ENCODE peak calls at places on chromosomes 1 and 21, in five cellular contexts. O is GM04504, Z is substantia nigra, I is NCI-H1092, G is T-helper 2 cell. E is an unnamed sample.

GRCh38 chr1:112714313-112715263 is 544 bp downstream of the PPM1J start:
- DNase-seq in O (no peak), Z (no peak), I (no peak), G (no peak), E (no peak)

GRCh38 chr21:44537930-44538911 is 1.8 kb downstream of the KRTAP10-1 start:
- DNase-seq in O (no peak), Z (no peak), I (no peak), G (no peak), E (peak)

GRCh38 chr1:63909511-63909910 is 135.7 kb downstream of the ROR1 start:
- DNase-seq in O (no peak), Z (no peak), I (no peak), G (no peak), E (no peak)

GRCh38 chr1:24875976-24876609 is 54.0 kb downstream of the RUNX3 start:
- DNase-seq in O (no peak), Z (no peak), I (no peak), G (no peak), E (no peak)

GRCh38 chr1:176786274-176786673 is 323.3 kb downstream of the PAPPA2 start:
- DNase-seq in O (no peak), Z (no peak), I (no peak), G (no peak), E (no peak)

GRCh38 chr1:11790880-11791715 is 14.7 kb downstream of the MTHFR start:
- DNase-seq in O (peak), Z (peak), I (no peak), G (no peak), E (no peak)

GRCh38 chr1:223704921-223705878 is 7.1 kb upstream of the CAPN2 start:
- DNase-seq in O (no peak), Z (no peak), I (no peak), G (no peak), E (no peak)

GRCh38 chr1:185360714-185361113 is 43.7 kb upstream of the IVNS1ABP start:
- DNase-seq in O (no peak), Z (no peak), I (no peak), G (no peak), E (no peak)

GRCh38 chr1:15219280-15220023 is 27.6 kb upstream of the FHAD1 start:
- DNase-seq in O (no peak), Z (no peak), I (no peak), G (no peak), E (no peak)

E was measured in natural killer cell.